ENCODE peak calls at places on chromosomes 13 and 19, in five cellular contexts. U, L, J, H and S are unnamed samples. For H3K9me3, the result is how much of the 10 kb centered on the place peaks cover.

GRCh38 chr19:29587518-29587986 is 18.5 kb upstream of the POP4 start:
- DNase-seq in U (no peak), L (no peak), H (no peak), J (no peak), S (no peak)

GRCh38 chr19:8209111-8209964 is at the start of gene CERS4:
- DNase-seq in U (peak), H (peak), L (peak), J (peak), S (peak)

GRCh38 chr13:80338781-80339577 is 1.9 kb downstream of the SPRY2 start:
- DNase-seq in H (peak), L (peak), U (peak), J (peak), S (peak)

GRCh38 chr19:4414144-4414799 is 11.8 kb downstream of the CHAF1A start:
- DNase-seq in J (no peak), L (no peak), H (no peak), U (peak), S (peak)

GRCh38 chr19:53670345-53670744 is 38.5 kb downstream of the DPRX start:
- DNase-seq in H (no peak), L (no peak), U (no peak), J (no peak), S (no peak)

GRCh38 chr19:2905918-2906519 is 5.3 kb downstream of the ZNF57 start:
- DNase-seq in L (no peak), U (no peak), J (no peak), H (no peak), S (no peak)

GRCh38 chr19:5339950-5340636 is 519 bp downstream of the PTPRS start:
- DNase-seq in J (no peak), H (no peak), L (no peak), U (peak), S (no peak)

GRCh38 chr19:6012416-6013170 is 34.7 kb upstream of the RANBP3 start:
- DNase-seq in H (no peak), L (no peak), U (no peak), J (no peak), S (no peak)

GRCh38 chr13:29847501-29847983 is 2.9 kb downstream of the UBL3 start:
- DNase-seq in J (peak), U (peak), L (no peak), H (no peak), S (peak)

GRCh38 chr19:44846455-44847143 is 502 bp downstream of the NECTIN2 start:
- DNase-seq in U (peak), J (peak), H (peak), L (no peak), S (peak)

GRCh38 chr13:111491021-111491420 is 170.6 kb downstream of the TEX29 start:
- DNase-seq in H (no peak), U (no peak), J (no peak), L (peak), S (no peak)

GRCh38 chr13:42532561-42533335 is 41.2 kb upstream of the TNFSF11 start:
- DNase-seq in J (no peak), L (no peak), H (no peak), U (peak), S (peak)

GRCh38 chr13:41058229-41059070 is 2.9 kb upstream of the WBP4 start:
- DNase-seq in H (peak), J (no peak), U (no peak), L (no peak), S (no peak)

GRCh38 chr13:31090921-31091624 is 70.6 kb downstream of the HSPH1 start:
- DNase-seq in U (peak), L (no peak), J (no peak), H (no peak), S (peak)

GRCh38 chr19:35715981-35716734 is 1.6 kb upstream of the KMT2B start:
- DNase-seq in U (no peak), J (peak), L (peak), H (no peak), S (peak)

GRCh38 chr19:33997690-33998089 is 174.6 kb upstream of the LSM14A start:
- DNase-seq in L (no peak), U (no peak), J (no peak), H (no peak), S (no peak)

GRCh38 chr13:33212396-33212795 is 73.2 kb downstream of the STARD13 start:
- DNase-seq in J (no peak), H (no peak), U (no peak), L (no peak), S (no peak)

GRCh38 chr13:62085832-62086231 is 670.2 kb upstream of the PCDH20 start:
- DNase-seq in H (no peak), U (no peak), L (no peak), J (no peak), S (no peak)

GRCh38 chr19:34131100-34131499 is 41.2 kb upstream of the LSM14A start:
- DNase-seq in U (no peak), J (no peak), L (no peak), H (no peak), S (no peak)

GRCh38 chr13:80989770-80990169 is 648.8 kb upstream of the SPRY2 start:
- DNase-seq in U (no peak), J (no peak), H (no peak), L (no peak), S (peak)

GRCh38 chr13:24505256-24505655 is 7.3 kb downstream of the PARP4 start:
- DNase-seq in L (no peak), H (no peak), J (no peak), U (peak), S (peak)

GRCh38 chr13:107807306-107808073 is 407.8 kb downstream of the LIG4 start:
- DNase-seq in J (no peak), H (no peak), U (peak), L (no peak), S (no peak)

GRCh38 chr13:76798037-76798436 is 88.2 kb downstream of the KCTD12 start:
- DNase-seq in L (no peak), U (no peak), J (no peak), H (no peak), S (no peak)

GRCh38 chr13:111573801-111574200 is 253.4 kb downstream of the TEX29 start:
- DNase-seq in U (no peak), H (no peak), J (no peak), L (no peak), S (no peak)

GRCh38 chr19:1363599-1363998 is 20.1 kb upstream of the NDUFS7 start:
- DNase-seq in H (no peak), L (no peak), J (no peak), U (no peak), S (no peak)

GRCh38 chr19:4550479-4551050 is 8.9 kb downstream of the SEMA6B start:
- DNase-seq in J (no peak), U (no peak), L (no peak), H (no peak), S (no peak)

GRCh38 chr13:111537115-111537728 is 216.8 kb downstream of the TEX29 start:
- DNase-seq in L (no peak), H (no peak), J (no peak), U (no peak), S (no peak)

GRCh38 chr13:111161601-111162600 is 46.8 kb downstream of the ARHGEF7 start:
- DNase-seq in H (no peak), J (no peak), L (no peak), U (no peak), S (no peak)

GRCh38 chr19:30367001-30367400 is 5.2 kb upstream of the ZNF536 start:
- DNase-seq in L (no peak), J (no peak), U (no peak), H (no peak), S (no peak)

GRCh38 chr19:45253396-45254027 is 2.4 kb downstream of the MARK4 start:
- DNase-seq in L (no peak), H (no peak), J (no peak), U (peak), S (peak)

GRCh38 chr19:11721681-11722080 is 17.1 kb downstream of the ZNF823 start:
- DNase-seq in L (no peak), H (no peak), J (no peak), U (no peak), S (no peak)
- H3K9me3 ChIP-seq in L (under half), H (under half), J (under half), U (under half), S (under half)

GRCh38 chr19:51651216-51651846 is 4.7 kb upstream of the SIGLEC14 start:
- DNase-seq in L (no peak), H (peak), J (no peak), U (peak), S (no peak)

GRCh38 chr19:51652266-51652665 is 5.6 kb upstream of the SIGLEC14 start:
- DNase-seq in U (no peak), H (no peak), J (no peak), L (no peak), S (no peak)

GRCh38 chr19:51644636-51645271 is 1.9 kb downstream of the SIGLEC14 start:
- DNase-seq in H (no peak), J (no peak), U (peak), L (no peak), S (no peak)

GRCh38 chr19:51641648-51642047 is 5.0 kb downstream of the SIGLEC14 start:
- DNase-seq in L (no peak), H (no peak), U (no peak), J (no peak), S (no peak)

DNA sequence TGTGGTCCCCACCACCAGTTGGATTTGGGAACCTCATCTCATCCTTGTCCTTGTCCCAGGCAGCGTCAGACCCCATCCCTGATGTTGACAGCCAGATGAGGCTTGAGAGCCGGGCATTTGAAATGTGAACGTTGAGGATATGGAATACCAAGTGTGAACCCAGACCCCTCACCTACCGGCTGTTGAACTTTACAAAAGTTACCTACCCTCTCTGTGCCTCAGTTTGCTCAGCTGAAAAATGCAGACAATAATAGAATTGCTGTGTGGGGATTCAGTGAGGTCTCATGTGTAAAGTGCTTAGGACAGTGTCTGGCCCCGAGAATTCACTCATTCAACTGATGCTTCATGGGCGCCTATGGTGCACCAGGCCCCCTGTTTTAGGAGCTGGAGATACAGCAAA is 693 bp upstream of the SIGLEC14 start:
- DNase-seq in J (no peak), U (no peak), H (no peak), L (no peak), S (no peak)
- H3K9me3 ChIP-seq in J (under half), U (under half), H (under half), L (under half), S (under half)

GRCh38 chr19:55809381-55810058 is 22.3 kb downstream of the NLRP11 start:
- DNase-seq in L (peak), U (peak), H (peak), J (peak), S (peak)
- H3K9me3 ChIP-seq in L (under half), U (under half), H (under half), J (under half), S (under half)

DNA sequence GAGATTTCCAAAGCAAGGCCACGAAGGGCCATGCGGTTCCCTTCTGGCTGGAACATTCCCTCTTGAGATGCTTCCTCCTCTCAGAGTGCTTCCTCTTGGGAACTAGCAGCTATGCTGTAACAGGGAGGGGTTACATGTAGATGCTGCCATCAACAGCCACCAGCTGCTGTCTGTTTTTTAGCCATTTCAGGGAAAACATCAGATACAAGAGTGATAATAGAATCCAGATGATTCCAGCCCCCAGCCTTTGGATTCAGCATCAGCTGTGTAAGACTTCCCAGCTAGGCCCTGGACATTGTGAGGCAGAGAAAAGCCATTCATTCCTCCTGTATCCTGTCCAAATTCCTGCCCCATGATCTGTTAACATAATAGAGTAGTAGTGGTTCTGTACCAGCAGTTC is 8.2 kb upstream of the ZNF177 start:
- DNase-seq in J (no peak), U (no peak), L (no peak), H (no peak), S (no peak)
- H3K9me3 ChIP-seq in J (under half), U (under half), L (under half), H (half or more), S (under half)